ENCODE peak calls at places on chromosomes 2 and 18, in four cellular contexts. H is HepG2, F is K562, E is WTC11. X is an unnamed sample.

GRCh38 chr2:70643715-70644114 is 90.1 kb upstream of the TGFA start:
- DNase-seq in H (peak; percentile 27), F (peak; percentile 63), E (peak; percentile 72), X (peak; percentile 36)

GRCh38 chr2:240930096-240930630 is 24.0 kb downstream of the CROCC2 start:
- DNase-seq in H (no peak), E (peak; percentile 7), F (no peak), X (no peak)

GRCh38 chr2:64608867-64609228 is 44.9 kb downstream of the SERTAD2 start:
- DNase-seq in F (no peak), H (no peak), E (no peak), X (no peak)

GRCh38 chr2:71471276-71471675 is 17.9 kb downstream of the DYSF start:
- DNase-seq in E (no peak), F (no peak), H (no peak), X (no peak)

GRCh38 chr2:2237563-2237962 is 93.5 kb downstream of the MYT1L start:
- DNase-seq in E (no peak), H (no peak), F (no peak), X (no peak)

GRCh38 chr2:236876642-236877041 is 209.0 kb upstream of the COPS8 start:
- DNase-seq in H (no peak), F (no peak), E (no peak), X (no peak)

GRCh38 chr2:1049691-1050090 is 99.0 kb downstream of the SNTG2 start:
- DNase-seq in E (no peak), H (no peak), F (no peak), X (no peak)

GRCh38 chr2:37570773-37571570 is 100.5 kb downstream of the CDC42EP3 start:
- DNase-seq in H (no peak), E (no peak), F (peak; percentile 36), X (peak; percentile 49)

GRCh38 chr2:121095257-121096080 is 189.5 kb downstream of the TFCP2L1 start:
- DNase-seq in H (peak; percentile 53), E (peak; percentile 79), F (peak; percentile 72), X (peak; percentile 79)

GRCh38 chr18:9734189-9734588 is 26.1 kb downstream of the RAB31 start:
- DNase-seq in H (peak; percentile 70), E (no peak), F (no peak), X (no peak)

GRCh38 chr18:41966943-41967342 is 11.9 kb downstream of the PIK3C3 start:
- DNase-seq in H (no peak), F (no peak), E (no peak), X (no peak)

GRCh38 chr2:98936917-98937351 is 909 bp upstream of the CRACDL start:
- DNase-seq in F (no peak), E (peak; percentile 59), H (no peak), X (no peak)

GRCh38 chr18:36638224-36638623 is 190.6 kb downstream of the TPGS2 start:
- DNase-seq in F (no peak), H (no peak), E (no peak), X (no peak)

GRCh38 chr2:58427572-58428285 is 186.6 kb upstream of the FANCL start:
- DNase-seq in H (peak; percentile 12), E (peak; percentile 56), F (peak; percentile 10), X (no peak)

GRCh38 chr2:54614815-54615214 is 108.6 kb upstream of the EML6 start:
- DNase-seq in H (no peak), E (no peak), F (no peak), X (no peak)

GRCh38 chr2:72788756-72789155 is 37.1 kb downstream of the EXOC6B start:
- DNase-seq in F (no peak), E (no peak), H (no peak), X (no peak)

GRCh38 chr18:41703744-41704530 is 251.1 kb upstream of the PIK3C3 start:
- DNase-seq in F (no peak), E (no peak), H (no peak), X (no peak)

GRCh38 chr2:207477896-207478295 is 51.9 kb upstream of the CREB1 start:
- DNase-seq in H (no peak), F (no peak), E (no peak), X (no peak)

GRCh38 chr2:28269019-28269784 is 123.5 kb upstream of the FOSL2 start:
- DNase-seq in E (no peak), F (peak; percentile 79), H (peak; percentile 49), X (peak; percentile 86)

GRCh38 chr2:124919296-124919695 is 894.2 kb downstream of the CNTNAP5 start:
- DNase-seq in E (no peak), F (no peak), H (no peak), X (no peak)

GRCh38 chr2:124915567-124915966 is 890.5 kb downstream of the CNTNAP5 start:
- DNase-seq in F (no peak), E (no peak), H (no peak), X (no peak)

GRCh38 chr2:124921221-124921620 is 896.1 kb downstream of the CNTNAP5 start:
- DNase-seq in F (no peak), E (no peak), H (no peak), X (no peak)
- TF ChIP-seq NR3C1 in F (no peak), E (no peak), H (no peak), X (no peak)

GRCh38 chr2:136448435-136448834 is 316.9 kb upstream of the THSD7B start:
- DNase-seq in H (no peak), F (no peak), E (no peak), X (no peak)
- TF ChIP-seq NR3C1 in H (no peak), F (no peak), E (no peak), X (no peak)

GRCh38 chr2:119108186-119108585 is 50.4 kb downstream of the C1QL2 start:
- DNase-seq in H (no peak), E (no peak), F (no peak), X (no peak)

GRCh38 chr2:119104414-119104813 is 54.1 kb downstream of the C1QL2 start:
- DNase-seq in F (no peak), H (no peak), E (no peak), X (no peak)

GRCh38 chr2:119102964-119103363 is 55.6 kb downstream of the C1QL2 start:
- DNase-seq in F (no peak), H (no peak), E (no peak), X (no peak)

GRCh38 chr2:119109823-119110222 is 48.7 kb downstream of the C1QL2 start:
- DNase-seq in F (no peak), H (no peak), E (no peak), X (no peak)

DNA sequence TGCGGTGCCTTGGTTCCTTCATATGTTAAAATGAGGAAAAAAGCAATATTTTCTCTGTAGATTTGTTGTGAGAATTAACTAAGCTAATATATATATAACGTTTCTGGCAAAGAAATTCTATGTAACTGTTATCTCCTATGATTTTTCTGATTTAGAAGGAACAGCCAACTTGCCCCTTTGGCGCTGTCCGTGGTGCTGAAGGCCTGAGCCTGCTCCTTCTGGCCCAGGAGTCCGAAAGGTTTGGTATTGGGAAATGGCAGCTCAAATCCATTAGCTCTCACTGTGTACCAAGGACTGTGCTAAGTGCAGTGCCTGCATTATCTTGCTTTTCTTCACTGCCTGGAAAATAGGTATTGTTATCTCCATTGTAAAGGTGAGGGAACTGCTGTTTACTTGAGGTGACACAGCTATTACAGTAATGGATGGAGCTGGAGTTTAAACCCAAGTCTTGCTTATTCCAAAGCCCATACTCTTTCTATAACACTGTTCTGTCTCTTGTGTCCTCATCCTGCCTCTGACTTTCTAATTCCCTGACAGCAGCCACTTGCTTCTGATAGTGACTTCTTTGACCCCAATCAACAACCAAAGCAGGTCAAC is 52.2 kb downstream of the C1QL2 start:
- DNase-seq in E (peak; percentile 81), F (peak; percentile 64), H (peak; percentile 35), X (no peak)
- TF ChIP-seq NR3C1 in E (no peak), F (no peak), H (no peak), X (no peak)

GRCh38 chr2:38792751-38793150 is 14.7 kb downstream of the GEMIN6 start:
- DNase-seq in H (no peak), E (no peak), F (no peak), X (no peak)

GRCh38 chr2:38789689-38790088 is 11.7 kb downstream of the GEMIN6 start:
- DNase-seq in H (no peak), F (no peak), E (no peak), X (no peak)

GRCh38 chr2:38793511-38793910 is 15.5 kb downstream of the GEMIN6 start:
- DNase-seq in F (no peak), E (no peak), H (no peak), X (no peak)

GRCh38 chr2:38794235-38794946 is 16.4 kb downstream of the GEMIN6 start:
- DNase-seq in F (no peak), H (peak; percentile 39), E (no peak), X (no peak)

DNA sequence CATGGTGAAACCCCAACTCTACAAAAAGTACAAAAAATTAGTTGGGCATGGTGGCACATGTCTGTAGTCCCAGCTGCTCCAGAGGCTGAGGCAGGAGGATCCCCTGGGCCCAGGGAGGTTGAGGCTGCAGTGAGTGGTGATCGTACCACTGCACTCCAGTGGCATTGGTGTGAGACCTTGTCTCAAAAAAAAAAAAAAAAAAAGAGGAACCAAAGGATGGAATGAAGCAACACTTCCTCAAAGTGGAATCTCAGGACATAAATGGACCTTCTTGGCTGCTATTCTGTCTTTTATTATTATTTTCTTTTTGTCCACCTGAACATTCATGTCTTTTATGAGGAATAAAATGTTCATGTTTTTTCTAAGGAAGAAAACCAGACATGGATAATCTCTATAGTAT is 13.7 kb downstream of the GEMIN6 start:
- DNase-seq in F (no peak), H (no peak), E (no peak), X (no peak)
- TF ChIP-seq NR3C1 in F (no peak), H (no peak), E (no peak), X (no peak)

DNA sequence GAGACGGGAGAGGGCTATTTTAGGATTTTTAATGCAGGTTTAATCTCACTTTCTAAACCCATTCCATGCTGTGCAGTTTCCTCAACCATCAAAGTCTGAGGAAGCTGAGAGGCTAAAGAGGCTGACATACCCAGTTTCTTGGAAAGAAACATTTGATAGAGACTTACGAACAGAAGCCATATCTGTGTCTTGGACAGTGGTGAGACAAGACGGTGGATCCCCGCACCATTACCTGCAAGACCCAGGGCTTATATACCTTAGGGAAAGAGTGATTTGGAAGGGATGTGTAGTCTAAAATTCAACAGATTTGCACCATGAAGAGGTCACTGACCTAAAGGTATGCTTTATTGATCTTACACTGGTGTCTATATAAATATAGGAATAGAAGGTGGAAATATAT is 13.5 kb downstream of the EEF1B2 start:
- DNase-seq in F (no peak), H (no peak), E (no peak), X (no peak)
- TF ChIP-seq NR3C1 in F (no peak), H (no peak), E (no peak), X (no peak)

GRCh38 chr2:26978061-26978596 is 7.7 kb downstream of the MAPRE3 start:
- DNase-seq in H (no peak), E (no peak), F (peak; percentile 87), X (no peak)
- TF ChIP-seq NR3C1 in H (no peak), E (no peak), F (no peak), X (no peak)

X was measured in A549.